ENCODE peak calls at places on chromosome 3, in eight cellular contexts. One of them, this sample, is unnamed.

GRCh38 chr3:45029661-45030060 is 3.6 kb downstream of the CLEC3B start:
- DNase-seq in small intestine: no peak
- DNase-seq in suprapubic skin: no peak
- DNase-seq in uterus: peak; percentile 26
- DNase-seq in CD8-positive, alpha-beta memory T cell: no peak
- DNase-seq in breast epithelium: no peak
- DNase-seq in psoas muscle: no peak
- DNase-seq in transverse colon: no peak
- DNase-seq in this sample: no peak

GRCh38 chr3:130850044-130850797 is 43.7 kb upstream of the ATP2C1 start:
- DNase-seq in transverse colon: no peak
- DNase-seq in psoas muscle: no peak
- DNase-seq in small intestine: no peak
- DNase-seq in CD8-positive, alpha-beta memory T cell: peak; percentile 53
- DNase-seq in breast epithelium: no peak
- DNase-seq in uterus: no peak
- DNase-seq in suprapubic skin: no peak
- DNase-seq in this sample: peak; percentile 25

GRCh38 chr3:24323272-24323671 is 171.4 kb downstream of the THRB start:
- DNase-seq in breast epithelium: no peak
- DNase-seq in small intestine: no peak
- DNase-seq in transverse colon: no peak
- DNase-seq in suprapubic skin: no peak
- DNase-seq in psoas muscle: no peak
- DNase-seq in CD8-positive, alpha-beta memory T cell: no peak
- DNase-seq in uterus: no peak
- DNase-seq in this sample: no peak

GRCh38 chr3:196322-197153 is at the start of gene CHL1:
- DNase-seq in breast epithelium: no peak
- DNase-seq in psoas muscle: no peak
- DNase-seq in suprapubic skin: peak; percentile 57
- DNase-seq in CD8-positive, alpha-beta memory T cell: no peak
- DNase-seq in small intestine: no peak
- DNase-seq in uterus: no peak
- DNase-seq in transverse colon: no peak
- DNase-seq in this sample: peak; percentile 70

GRCh38 chr3:15497984-15498383 is 23.5 kb downstream of the COLQ start:
- DNase-seq in breast epithelium: no peak
- DNase-seq in suprapubic skin: no peak
- DNase-seq in uterus: no peak
- DNase-seq in psoas muscle: no peak
- DNase-seq in transverse colon: no peak
- DNase-seq in CD8-positive, alpha-beta memory T cell: no peak
- DNase-seq in small intestine: no peak
- DNase-seq in this sample: no peak

GRCh38 chr3:54988302-54989022 is 60.6 kb upstream of the LRTM1 start:
- DNase-seq in small intestine: no peak
- DNase-seq in uterus: peak; percentile 59
- DNase-seq in breast epithelium: no peak
- DNase-seq in suprapubic skin: peak; percentile 62
- DNase-seq in CD8-positive, alpha-beta memory T cell: no peak
- DNase-seq in psoas muscle: peak; percentile 33
- DNase-seq in transverse colon: no peak
- DNase-seq in this sample: no peak

GRCh38 chr3:184259878-184260570 is 1.3 kb downstream of the CAMK2N2 start:
- DNase-seq in CD8-positive, alpha-beta memory T cell: peak; percentile 61
- DNase-seq in uterus: no peak
- DNase-seq in psoas muscle: no peak
- DNase-seq in transverse colon: peak; percentile 19
- DNase-seq in small intestine: no peak
- DNase-seq in breast epithelium: no peak
- DNase-seq in suprapubic skin: no peak
- DNase-seq in this sample: peak; percentile 62

GRCh38 chr3:150309557-150309956 is 98.5 kb upstream of the TSC22D2 start:
- DNase-seq in transverse colon: no peak
- DNase-seq in breast epithelium: no peak
- DNase-seq in suprapubic skin: no peak
- DNase-seq in uterus: no peak
- DNase-seq in small intestine: no peak
- DNase-seq in CD8-positive, alpha-beta memory T cell: no peak
- DNase-seq in psoas muscle: no peak
- DNase-seq in this sample: no peak

GRCh38 chr3:155070932-155071387 is 9.2 kb upstream of the MME start:
- DNase-seq in CD8-positive, alpha-beta memory T cell: no peak
- DNase-seq in breast epithelium: no peak
- DNase-seq in uterus: no peak
- DNase-seq in suprapubic skin: peak; percentile 71
- DNase-seq in transverse colon: no peak
- DNase-seq in small intestine: no peak
- DNase-seq in psoas muscle: peak; percentile 17
- DNase-seq in this sample: no peak

GRCh38 chr3:122987231-122987630 is 40.3 kb downstream of the SEMA5B start:
- DNase-seq in suprapubic skin: no peak
- DNase-seq in CD8-positive, alpha-beta memory T cell: no peak
- DNase-seq in breast epithelium: no peak
- DNase-seq in uterus: no peak
- DNase-seq in small intestine: no peak
- DNase-seq in psoas muscle: no peak
- DNase-seq in transverse colon: no peak
- DNase-seq in this sample: no peak

GRCh38 chr3:10968390-10968789 is 24.2 kb upstream of the SLC6A1 start:
- DNase-seq in psoas muscle: no peak
- DNase-seq in transverse colon: no peak
- DNase-seq in breast epithelium: no peak
- DNase-seq in small intestine: no peak
- DNase-seq in CD8-positive, alpha-beta memory T cell: no peak
- DNase-seq in uterus: no peak
- DNase-seq in suprapubic skin: no peak
- DNase-seq in this sample: no peak

GRCh38 chr3:31532587-31533168 is at the start of gene STT3B:
- DNase-seq in uterus: peak; percentile 68
- DNase-seq in psoas muscle: peak; percentile 82
- DNase-seq in suprapubic skin: no peak
- DNase-seq in transverse colon: peak; percentile 86
- DNase-seq in breast epithelium: no peak
- DNase-seq in small intestine: peak; percentile 85
- DNase-seq in CD8-positive, alpha-beta memory T cell: peak; percentile 86
- DNase-seq in this sample: peak; percentile 88

GRCh38 chr3:29067014-29067413 is 213.9 kb upstream of the RBMS3 start:
- DNase-seq in transverse colon: no peak
- DNase-seq in CD8-positive, alpha-beta memory T cell: no peak
- DNase-seq in psoas muscle: no peak
- DNase-seq in small intestine: no peak
- DNase-seq in suprapubic skin: no peak
- DNase-seq in uterus: no peak
- DNase-seq in breast epithelium: no peak
- DNase-seq in this sample: no peak

GRCh38 chr3:15903776-15904720 is 106.3 kb upstream of the ANKRD28 start:
- DNase-seq in suprapubic skin: no peak
- DNase-seq in uterus: peak; percentile 27
- DNase-seq in breast epithelium: no peak
- DNase-seq in CD8-positive, alpha-beta memory T cell: no peak
- DNase-seq in transverse colon: no peak
- DNase-seq in small intestine: no peak
- DNase-seq in psoas muscle: peak; percentile 58
- DNase-seq in this sample: no peak

GRCh38 chr3:108103971-108104797 is 13.4 kb upstream of the CD47 start:
- DNase-seq in CD8-positive, alpha-beta memory T cell: no peak
- DNase-seq in small intestine: no peak
- DNase-seq in breast epithelium: no peak
- DNase-seq in suprapubic skin: no peak
- DNase-seq in psoas muscle: no peak
- DNase-seq in transverse colon: no peak
- DNase-seq in uterus: peak; percentile 46
- DNase-seq in this sample: no peak

GRCh38 chr3:27643355-27643754 is 78.8 kb downstream of the EOMES start:
- DNase-seq in small intestine: no peak
- DNase-seq in breast epithelium: no peak
- DNase-seq in transverse colon: no peak
- DNase-seq in CD8-positive, alpha-beta memory T cell: no peak
- DNase-seq in suprapubic skin: no peak
- DNase-seq in uterus: no peak
- DNase-seq in psoas muscle: no peak
- DNase-seq in this sample: no peak

GRCh38 chr3:116179091-116179490 is 266.2 kb downstream of the LSAMP start:
- DNase-seq in uterus: no peak
- DNase-seq in transverse colon: no peak
- DNase-seq in small intestine: no peak
- DNase-seq in psoas muscle: no peak
- DNase-seq in suprapubic skin: no peak
- DNase-seq in CD8-positive, alpha-beta memory T cell: no peak
- DNase-seq in breast epithelium: no peak
- DNase-seq in this sample: no peak

GRCh38 chr3:85572426-85572825 is 613.6 kb downstream of the CADM2 start:
- DNase-seq in psoas muscle: no peak
- DNase-seq in breast epithelium: no peak
- DNase-seq in CD8-positive, alpha-beta memory T cell: no peak
- DNase-seq in suprapubic skin: no peak
- DNase-seq in transverse colon: no peak
- DNase-seq in small intestine: peak; percentile 0
- DNase-seq in uterus: no peak
- DNase-seq in this sample: no peak

GRCh38 chr3:127484601-127485388 is 105.7 kb downstream of the TPRA1 start:
- DNase-seq in small intestine: no peak
- DNase-seq in CD8-positive, alpha-beta memory T cell: no peak
- DNase-seq in uterus: no peak
- DNase-seq in psoas muscle: no peak
- DNase-seq in breast epithelium: no peak
- DNase-seq in transverse colon: no peak
- DNase-seq in suprapubic skin: peak; percentile 35
- DNase-seq in this sample: no peak

GRCh38 chr3:113696658-113697191 is 283 bp upstream of the USF3 start:
- DNase-seq in suprapubic skin: peak; percentile 100
- DNase-seq in CD8-positive, alpha-beta memory T cell: peak; percentile 99
- DNase-seq in small intestine: peak; percentile 100
- DNase-seq in psoas muscle: peak; percentile 99
- DNase-seq in transverse colon: peak; percentile 99
- DNase-seq in breast epithelium: peak; percentile 99
- DNase-seq in uterus: peak; percentile 99
- DNase-seq in this sample: peak; percentile 100
- H3K36me3 ChIP-seq in suprapubic skin: no peaks in the 10 kb centered on the region
- H3K36me3 ChIP-seq in CD8-positive, alpha-beta memory T cell: no peaks in the 10 kb centered on the region
- H3K36me3 ChIP-seq in small intestine: no peaks in the 10 kb centered on the region
- H3K36me3 ChIP-seq in psoas muscle: no peaks in the 10 kb centered on the region
- H3K36me3 ChIP-seq in transverse colon: no peaks in the 10 kb centered on the region
- H3K36me3 ChIP-seq in breast epithelium: no peaks in the 10 kb centered on the region
- H3K36me3 ChIP-seq in uterus: no peaks in the 10 kb centered on the region
- H3K36me3 ChIP-seq in this sample: no peaks in the 10 kb centered on the region

GRCh38 chr3:47731066-47731465 is 50.6 kb downstream of the SMARCC1 start:
- DNase-seq in CD8-positive, alpha-beta memory T cell: no peak
- DNase-seq in transverse colon: no peak
- DNase-seq in suprapubic skin: no peak
- DNase-seq in uterus: no peak
- DNase-seq in breast epithelium: no peak
- DNase-seq in psoas muscle: no peak
- DNase-seq in small intestine: no peak
- DNase-seq in this sample: no peak

GRCh38 chr3:47732143-47732542 is 49.5 kb downstream of the SMARCC1 start:
- DNase-seq in transverse colon: no peak
- DNase-seq in uterus: no peak
- DNase-seq in CD8-positive, alpha-beta memory T cell: no peak
- DNase-seq in small intestine: no peak
- DNase-seq in suprapubic skin: no peak
- DNase-seq in breast epithelium: no peak
- DNase-seq in psoas muscle: no peak
- DNase-seq in this sample: no peak
- H3K36me3 ChIP-seq in transverse colon: peaks cover 43% of the 10 kb centered on the region
- H3K36me3 ChIP-seq in uterus: no peaks in the 10 kb centered on the region
- H3K36me3 ChIP-seq in CD8-positive, alpha-beta memory T cell: peaks cover 37% of the 10 kb centered on the region
- H3K36me3 ChIP-seq in small intestine: peaks cover 25% of the 10 kb centered on the region
- H3K36me3 ChIP-seq in suprapubic skin: peaks cover 63% of the 10 kb centered on the region
- H3K36me3 ChIP-seq in breast epithelium: no peaks in the 10 kb centered on the region
- H3K36me3 ChIP-seq in psoas muscle: peaks cover 21% of the 10 kb centered on the region
- H3K36me3 ChIP-seq in this sample: peaks cover 88% of the 10 kb centered on the region

GRCh38 chr3:136330900-136331299 is 80.8 kb downstream of the PCCB start:
- DNase-seq in CD8-positive, alpha-beta memory T cell: no peak
- DNase-seq in uterus: no peak
- DNase-seq in suprapubic skin: no peak
- DNase-seq in small intestine: no peak
- DNase-seq in transverse colon: no peak
- DNase-seq in breast epithelium: no peak
- DNase-seq in psoas muscle: no peak
- DNase-seq in this sample: no peak
- H3K36me3 ChIP-seq in CD8-positive, alpha-beta memory T cell: peaks cover 19% of the 10 kb centered on the region
- H3K36me3 ChIP-seq in uterus: no peaks in the 10 kb centered on the region
- H3K36me3 ChIP-seq in suprapubic skin: peaks cover 49% of the 10 kb centered on the region
- H3K36me3 ChIP-seq in small intestine: peaks cover 12% of the 10 kb centered on the region
- H3K36me3 ChIP-seq in transverse colon: no peaks in the 10 kb centered on the region
- H3K36me3 ChIP-seq in breast epithelium: no peaks in the 10 kb centered on the region
- H3K36me3 ChIP-seq in psoas muscle: peaks cover 2% of the 10 kb centered on the region
- H3K36me3 ChIP-seq in this sample: peaks cover 25% of the 10 kb centered on the region

GRCh38 chr3:73540969-73541740 is 83.6 kb downstream of the PDZRN3 start:
- DNase-seq in transverse colon: no peak
- DNase-seq in breast epithelium: no peak
- DNase-seq in uterus: no peak
- DNase-seq in small intestine: no peak
- DNase-seq in suprapubic skin: no peak
- DNase-seq in psoas muscle: no peak
- DNase-seq in CD8-positive, alpha-beta memory T cell: no peak
- DNase-seq in this sample: no peak

GRCh38 chr3:73535137-73535536 is 89.6 kb downstream of the PDZRN3 start:
- DNase-seq in suprapubic skin: no peak
- DNase-seq in breast epithelium: no peak
- DNase-seq in uterus: no peak
- DNase-seq in transverse colon: no peak
- DNase-seq in small intestine: no peak
- DNase-seq in CD8-positive, alpha-beta memory T cell: no peak
- DNase-seq in psoas muscle: no peak
- DNase-seq in this sample: no peak

GRCh38 chr3:73535935-73536334 is 88.8 kb downstream of the PDZRN3 start:
- DNase-seq in psoas muscle: no peak
- DNase-seq in suprapubic skin: no peak
- DNase-seq in transverse colon: no peak
- DNase-seq in small intestine: peak; percentile 73
- DNase-seq in uterus: no peak
- DNase-seq in CD8-positive, alpha-beta memory T cell: no peak
- DNase-seq in breast epithelium: no peak
- DNase-seq in this sample: no peak

GRCh38 chr3:73536952-73537351 is 87.8 kb downstream of the PDZRN3 start:
- DNase-seq in suprapubic skin: no peak
- DNase-seq in breast epithelium: no peak
- DNase-seq in small intestine: no peak
- DNase-seq in psoas muscle: peak; percentile 23
- DNase-seq in transverse colon: no peak
- DNase-seq in uterus: no peak
- DNase-seq in CD8-positive, alpha-beta memory T cell: no peak
- DNase-seq in this sample: no peak

DNA sequence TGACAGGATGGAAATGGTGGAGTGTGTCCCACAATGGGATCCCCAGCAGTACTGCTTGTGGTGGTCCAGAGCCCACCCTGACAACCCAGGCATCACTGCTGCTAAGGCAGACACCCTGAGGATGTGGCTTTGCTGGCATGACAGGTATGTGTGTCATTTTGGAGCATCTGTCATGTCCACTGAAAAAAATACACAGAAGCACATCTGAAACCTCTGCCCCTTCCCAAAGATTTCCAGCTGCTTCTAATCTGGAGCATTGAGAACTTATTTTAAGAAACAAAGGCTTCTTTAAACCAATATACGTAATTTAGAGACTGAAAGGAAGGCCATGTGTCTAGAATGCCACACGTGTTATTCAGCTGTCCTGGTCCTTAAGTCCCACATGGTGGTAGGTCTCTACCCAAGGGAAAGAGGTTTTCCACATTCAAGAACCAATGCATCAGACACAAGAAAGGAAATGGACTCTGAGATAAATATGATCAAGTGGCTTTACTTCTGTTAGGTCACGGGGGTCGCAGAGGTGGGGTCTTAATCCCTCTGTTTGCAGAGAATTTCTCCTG is 88.3 kb downstream of the PDZRN3 start:
- DNase-seq in psoas muscle: no peak
- DNase-seq in CD8-positive, alpha-beta memory T cell: no peak
- DNase-seq in transverse colon: no peak
- DNase-seq in suprapubic skin: no peak
- DNase-seq in breast epithelium: no peak
- DNase-seq in small intestine: no peak
- DNase-seq in uterus: no peak
- DNase-seq in this sample: no peak
- H3K36me3 ChIP-seq in psoas muscle: no peaks in the 10 kb centered on the region
- H3K36me3 ChIP-seq in CD8-positive, alpha-beta memory T cell: no peaks in the 10 kb centered on the region
- H3K36me3 ChIP-seq in transverse colon: no peaks in the 10 kb centered on the region
- H3K36me3 ChIP-seq in suprapubic skin: no peaks in the 10 kb centered on the region
- H3K36me3 ChIP-seq in breast epithelium: no peaks in the 10 kb centered on the region
- H3K36me3 ChIP-seq in small intestine: no peaks in the 10 kb centered on the region
- H3K36me3 ChIP-seq in uterus: no peaks in the 10 kb centered on the region
- H3K36me3 ChIP-seq in this sample: no peaks in the 10 kb centered on the region